ENCODE peak calls at places on chromosomes 6 and 20, in five cellular contexts. One of them, this sample, is unnamed.

GRCh38 chr6:10582774-10583508 is 61.8 kb downstream of the GCNT2 start:
- DNase-seq in GM12878: no peak
- DNase-seq in HepG2: peak
- DNase-seq in H1: no peak
- DNase-seq in HEK293T: no peak
- DNase-seq in this sample: no peak

GRCh38 chr6:168032383-168032760 is 34.9 kb downstream of the KIF25 start:
- DNase-seq in H1: no peak
- DNase-seq in HepG2: no peak
- DNase-seq in GM12878: no peak
- DNase-seq in HEK293T: no peak
- DNase-seq in this sample: peak

GRCh38 chr6:1821188-1822183 is 211.8 kb downstream of the FOXC1 start:
- DNase-seq in GM12878: peak
- DNase-seq in HEK293T: no peak
- DNase-seq in H1: no peak
- DNase-seq in HepG2: peak
- DNase-seq in this sample: no peak

GRCh38 chr20:37727247-37727956 is 33.6 kb downstream of the CTNNBL1 start:
- DNase-seq in HepG2: peak
- DNase-seq in GM12878: no peak
- DNase-seq in H1: no peak
- DNase-seq in HEK293T: no peak
- DNase-seq in this sample: peak

GRCh38 chr6:2464641-2465040 is 219.2 kb upstream of the GMDS start:
- DNase-seq in HepG2: no peak
- DNase-seq in HEK293T: no peak
- DNase-seq in H1: no peak
- DNase-seq in GM12878: no peak
- DNase-seq in this sample: no peak

GRCh38 chr6:16240618-16241320 is 2.4 kb downstream of the GMPR start:
- DNase-seq in HepG2: no peak
- DNase-seq in HEK293T: no peak
- DNase-seq in H1: no peak
- DNase-seq in GM12878: no peak
- DNase-seq in this sample: no peak

GRCh38 chr20:13325033-13325432 is 104.0 kb downstream of the ISM1 start:
- DNase-seq in HepG2: peak
- DNase-seq in HEK293T: peak
- DNase-seq in GM12878: no peak
- DNase-seq in H1: peak
- DNase-seq in this sample: peak

GRCh38 chr6:5506575-5506974 is 245.3 kb downstream of the FARS2 start:
- DNase-seq in H1: no peak
- DNase-seq in HEK293T: no peak
- DNase-seq in GM12878: no peak
- DNase-seq in HepG2: no peak
- DNase-seq in this sample: no peak

GRCh38 chr6:145093226-145093625 is 642.1 kb downstream of the EPM2A start:
- DNase-seq in HEK293T: no peak
- DNase-seq in HepG2: no peak
- DNase-seq in H1: no peak
- DNase-seq in GM12878: no peak
- DNase-seq in this sample: no peak

GRCh38 chr20:60073086-60073485 is 114.9 kb downstream of the CDH26 start:
- DNase-seq in GM12878: no peak
- DNase-seq in HEK293T: no peak
- DNase-seq in H1: no peak
- DNase-seq in HepG2: no peak
- DNase-seq in this sample: no peak

GRCh38 chr6:11110921-11111768 is at the start of gene ERVFRD-1:
- DNase-seq in H1: peak
- DNase-seq in GM12878: no peak
- DNase-seq in HepG2: no peak
- DNase-seq in HEK293T: no peak
- DNase-seq in this sample: no peak

GRCh38 chr6:95723638-95724037 is 146.3 kb downstream of the MANEA start:
- DNase-seq in HepG2: no peak
- DNase-seq in GM12878: no peak
- DNase-seq in H1: no peak
- DNase-seq in HEK293T: no peak
- DNase-seq in this sample: no peak

GRCh38 chr6:132819405-132820145 is 5.2 kb downstream of the RPS12 start:
- DNase-seq in HEK293T: no peak
- DNase-seq in HepG2: peak
- DNase-seq in H1: no peak
- DNase-seq in GM12878: no peak
- DNase-seq in this sample: no peak

GRCh38 chr6:17015144-17015543 is 86.7 kb upstream of the STMND1 start:
- DNase-seq in H1: no peak
- DNase-seq in HepG2: no peak
- DNase-seq in GM12878: peak
- DNase-seq in HEK293T: no peak
- DNase-seq in this sample: no peak

GRCh38 chr20:33433875-33434274 is 9.7 kb downstream of the SNTA1 start:
- DNase-seq in HepG2: no peak
- DNase-seq in HEK293T: no peak
- DNase-seq in H1: no peak
- DNase-seq in GM12878: no peak
- DNase-seq in this sample: no peak

GRCh38 chr6:156825475-156825874 is 48.3 kb downstream of the ARID1B start:
- DNase-seq in GM12878: no peak
- DNase-seq in HEK293T: no peak
- DNase-seq in H1: no peak
- DNase-seq in HepG2: no peak
- DNase-seq in this sample: no peak

GRCh38 chr20:50848341-50848808 is 53.5 kb downstream of the BCAS4 start:
- DNase-seq in GM12878: no peak
- DNase-seq in HepG2: no peak
- DNase-seq in H1: no peak
- DNase-seq in HEK293T: no peak
- DNase-seq in this sample: no peak

GRCh38 chr6:125166711-125167110 is 13.1 kb downstream of the TPD52L1 start:
- DNase-seq in H1: no peak
- DNase-seq in HepG2: no peak
- DNase-seq in HEK293T: no peak
- DNase-seq in GM12878: no peak
- DNase-seq in this sample: no peak

GRCh38 chr6:81383472-81383871 is 369.0 kb downstream of the TENT5A start:
- DNase-seq in H1: no peak
- DNase-seq in HepG2: no peak
- DNase-seq in GM12878: no peak
- DNase-seq in HEK293T: no peak
- DNase-seq in this sample: no peak

GRCh38 chr20:25018841-25019240 is 26.3 kb upstream of the APMAP start:
- DNase-seq in HEK293T: no peak
- DNase-seq in GM12878: no peak
- DNase-seq in HepG2: no peak
- DNase-seq in H1: no peak
- DNase-seq in this sample: no peak

GRCh38 chr6:159819932-159820640 is 20.0 kb downstream of the PNLDC1 start:
- DNase-seq in GM12878: no peak
- DNase-seq in HepG2: no peak
- DNase-seq in H1: no peak
- DNase-seq in HEK293T: no peak
- DNase-seq in this sample: no peak

GRCh38 chr20:13863244-13863643 is 78.4 kb downstream of the NDUFAF5 start:
- DNase-seq in H1: no peak
- DNase-seq in HepG2: no peak
- DNase-seq in GM12878: no peak
- DNase-seq in HEK293T: no peak
- DNase-seq in this sample: no peak

GRCh38 chr6:11616200-11616611 is 78.7 kb downstream of the TMEM170B start:
- DNase-seq in HepG2: no peak
- DNase-seq in HEK293T: no peak
- DNase-seq in H1: no peak
- DNase-seq in GM12878: no peak
- DNase-seq in this sample: no peak

GRCh38 chr6:115602471-115602870 is 458.2 kb downstream of the FRK start:
- DNase-seq in H1: no peak
- DNase-seq in GM12878: no peak
- DNase-seq in HEK293T: no peak
- DNase-seq in HepG2: no peak
- DNase-seq in this sample: no peak

GRCh38 chr6:148711833-148712653 is 34.8 kb upstream of the UST start:
- DNase-seq in HEK293T: no peak
- DNase-seq in HepG2: no peak
- DNase-seq in H1: no peak
- DNase-seq in GM12878: no peak
- DNase-seq in this sample: no peak

GRCh38 chr20:37911838-37912273 is 8.9 kb downstream of the VSTM2L start:
- DNase-seq in H1: peak
- DNase-seq in HepG2: no peak
- DNase-seq in GM12878: no peak
- DNase-seq in HEK293T: no peak
- DNase-seq in this sample: peak

GRCh38 chr6:145148392-145149175 is 586.7 kb downstream of the EPM2A start:
- DNase-seq in HepG2: peak
- DNase-seq in GM12878: peak
- DNase-seq in H1: no peak
- DNase-seq in HEK293T: peak
- DNase-seq in this sample: no peak

GRCh38 chr6:29916741-29917140 is 25.6 kb upstream of the HLA-A start:
- DNase-seq in H1: no peak
- DNase-seq in GM12878: no peak
- DNase-seq in HepG2: no peak
- DNase-seq in HEK293T: no peak
- DNase-seq in this sample: no peak
- TF ChIP-seq SUZ12 in H1: no peak
- TF ChIP-seq SUZ12 in GM12878: no peak
- TF ChIP-seq SUZ12 in HepG2: no peak
- TF ChIP-seq SUZ12 in HEK293T: no peak
- TF ChIP-seq SUZ12 in this sample: no peak

DNA sequence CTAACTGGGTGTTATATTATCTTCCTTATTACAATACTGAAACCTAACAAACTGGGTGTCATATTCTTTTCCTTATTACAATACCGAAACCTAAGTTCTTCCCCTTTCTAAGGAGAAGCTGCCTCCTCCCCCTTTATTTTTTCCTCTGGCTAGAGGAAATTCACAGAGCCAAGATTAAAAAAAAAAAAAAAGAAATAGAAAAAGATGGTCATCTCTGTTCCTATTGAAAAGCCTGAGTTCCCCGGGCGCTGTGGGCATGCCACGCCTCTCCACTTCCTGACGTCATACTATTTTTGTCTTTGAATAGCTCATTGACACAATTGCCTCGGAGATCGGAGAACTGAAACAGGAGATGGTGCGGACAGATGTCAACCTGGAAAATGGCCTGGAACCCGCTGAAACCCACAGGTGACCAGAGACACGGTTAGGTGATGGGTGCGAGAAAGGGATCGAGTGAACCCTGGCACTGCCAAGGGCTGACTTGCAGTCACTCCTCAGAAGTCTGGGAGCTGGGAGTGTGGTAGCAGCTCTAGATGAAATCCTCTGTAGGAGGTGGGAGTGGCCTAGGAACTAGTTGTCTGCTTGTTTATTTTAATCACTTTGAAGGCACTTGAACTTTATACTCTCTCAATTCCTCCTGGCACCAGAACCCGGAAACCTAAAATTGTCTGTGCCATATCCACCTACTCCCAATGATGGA is 82.2 kb upstream of the NAA20 start:
- DNase-seq in GM12878: no peak
- DNase-seq in HepG2: no peak
- DNase-seq in HEK293T: no peak
- DNase-seq in H1: no peak
- DNase-seq in this sample: no peak
- TF ChIP-seq SUZ12 in GM12878: no peak
- TF ChIP-seq SUZ12 in HepG2: no peak
- TF ChIP-seq SUZ12 in HEK293T: no peak
- TF ChIP-seq SUZ12 in H1: no peak
- TF ChIP-seq SUZ12 in this sample: no peak

DNA sequence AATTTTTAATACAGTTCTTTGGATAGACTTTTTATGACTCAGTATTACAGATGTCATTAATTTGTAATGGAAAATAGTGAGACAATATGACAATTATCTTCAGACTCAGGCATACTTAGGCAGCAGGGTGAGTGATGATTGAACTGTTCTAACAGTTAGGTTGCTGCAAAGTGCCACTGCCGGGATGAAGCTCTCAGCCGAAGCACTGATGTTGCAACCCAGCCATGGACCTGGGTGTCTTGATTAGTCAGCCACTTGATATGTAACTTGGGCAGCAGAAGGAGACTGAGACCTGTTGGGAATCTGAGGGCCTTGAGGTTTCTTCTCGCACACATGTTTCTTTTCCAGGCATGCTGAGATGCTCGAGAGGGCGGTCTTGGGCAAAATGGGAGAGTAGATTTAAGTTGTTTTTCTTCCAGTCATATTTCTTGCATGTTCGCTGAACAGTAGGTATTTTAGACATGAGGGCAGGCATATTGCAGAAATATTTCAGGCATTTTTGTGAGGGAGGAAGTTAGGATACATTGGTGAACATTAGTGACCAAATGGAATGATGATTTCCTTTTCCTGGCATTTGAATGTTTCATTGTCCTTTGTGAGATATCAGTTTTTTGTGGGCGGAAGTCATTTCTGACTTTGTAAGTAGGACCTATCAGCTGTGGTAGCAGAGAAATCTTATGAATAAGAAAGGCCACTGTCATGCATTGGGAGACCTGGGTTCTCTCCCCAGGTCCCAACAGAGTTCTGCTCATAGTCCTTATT is 52.4 kb downstream of the SLX4IP start:
- DNase-seq in HepG2: no peak
- DNase-seq in H1: no peak
- DNase-seq in HEK293T: no peak
- DNase-seq in GM12878: no peak
- DNase-seq in this sample: no peak
- TF ChIP-seq SUZ12 in HepG2: no peak
- TF ChIP-seq SUZ12 in H1: no peak
- TF ChIP-seq SUZ12 in HEK293T: no peak
- TF ChIP-seq SUZ12 in GM12878: no peak
- TF ChIP-seq SUZ12 in this sample: no peak

DNA sequence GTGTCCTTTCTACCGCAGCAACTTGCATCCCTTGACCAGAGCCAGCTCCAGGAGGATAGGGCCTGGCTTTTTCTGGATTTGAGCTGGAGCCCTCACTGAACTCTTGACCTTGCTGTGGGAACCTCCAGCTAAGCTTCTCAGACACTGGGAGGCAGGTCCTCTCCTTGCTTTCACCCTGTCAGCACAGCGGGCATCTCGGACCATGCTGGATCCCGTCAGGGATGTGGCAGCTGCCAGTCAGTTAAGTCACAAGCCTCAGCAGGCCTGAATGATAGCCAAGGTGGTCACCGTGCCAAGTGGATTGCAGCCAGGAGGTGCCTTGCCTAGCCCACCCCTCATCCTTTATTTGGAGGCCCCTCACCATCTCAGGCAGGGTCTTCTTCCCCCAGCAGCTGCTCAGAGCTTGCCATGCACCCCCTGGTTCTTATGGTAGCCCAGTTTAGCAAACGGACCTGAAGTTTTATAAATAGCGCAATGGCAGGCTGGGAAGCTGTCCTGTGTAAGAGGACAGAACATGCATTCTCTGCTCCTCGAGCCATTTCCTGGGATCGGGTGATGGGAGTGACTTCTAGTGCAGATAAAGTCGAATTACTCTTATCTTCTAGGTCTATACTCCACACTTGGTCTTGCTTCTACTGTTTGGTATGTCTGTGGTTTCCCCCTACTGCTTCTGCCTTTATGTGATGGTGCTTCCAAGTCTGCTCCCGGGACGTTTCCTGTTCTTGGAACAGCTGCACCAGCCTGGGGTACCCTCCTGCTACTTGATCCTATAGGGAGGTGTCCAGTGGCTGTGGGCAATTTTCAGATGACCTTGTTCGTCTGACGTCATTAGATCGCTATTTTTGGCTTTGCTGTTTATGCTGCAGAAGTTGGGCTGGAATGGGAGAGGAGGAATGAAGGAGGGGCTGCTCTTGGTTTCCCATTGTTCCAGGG is 7.1 kb upstream of the MYLK2 start:
- DNase-seq in HEK293T: no peak
- DNase-seq in GM12878: no peak
- DNase-seq in HepG2: no peak
- DNase-seq in H1: no peak
- DNase-seq in this sample: no peak
- TF ChIP-seq SUZ12 in HEK293T: no peak
- TF ChIP-seq SUZ12 in GM12878: no peak
- TF ChIP-seq SUZ12 in HepG2: no peak
- TF ChIP-seq SUZ12 in H1: no peak
- TF ChIP-seq SUZ12 in this sample: no peak

This sample was measured in NT2/D1.